ENCODE peak calls at places on chromosomes 3 and 15, in four cellular contexts. L is choroid plexus epithelial cell, E is nephron progenitor cell, P is IMR-90. H is an unnamed sample.

GRCh38 chr3:62888180-62888579 is 13.0 kb upstream of the CADPS start:
- DNase-seq in L (no peak), E (no peak), P (no peak), H (no peak)

GRCh38 chr3:129486057-129487035 is 42.1 kb upstream of the RHO start:
- DNase-seq in L (peak; percentile 89), E (no peak), P (peak; percentile 81), H (peak; percentile 79)

GRCh38 chr3:55608266-55608937 is 121.3 kb upstream of the WNT5A start:
- DNase-seq in L (no peak), E (no peak), P (no peak), H (no peak)

GRCh38 chr3:69329897-69330296 is 56.0 kb downstream of the FRMD4B start:
- DNase-seq in L (peak; percentile 50), E (no peak), P (peak; percentile 4), H (peak; percentile 41)

GRCh38 chr3:115113367-115113766 is 33.7 kb downstream of the ZBTB20 start:
- DNase-seq in L (peak; percentile 76), E (no peak), P (peak; percentile 46), H (peak; percentile 37)

GRCh38 chr3:194075802-194076460 is 60.0 kb upstream of the HES1 start:
- DNase-seq in L (peak; percentile 35), E (no peak), P (no peak), H (no peak)

GRCh38 chr15:80654299-80654698 is 40.8 kb upstream of the ABHD17C start:
- DNase-seq in L (no peak), E (no peak), P (no peak), H (no peak)

GRCh38 chr3:157099337-157100078 is 60.4 kb downstream of the CCNL1 start:
- DNase-seq in L (no peak), E (no peak), P (peak; percentile 47), H (peak; percentile 73)

GRCh38 chr15:80986487-80986886 is 3.1 kb downstream of the MESD start:
- DNase-seq in L (no peak), E (no peak), P (no peak), H (no peak)

GRCh38 chr3:127844326-127844942 is 22.1 kb upstream of the MGLL start:
- DNase-seq in L (no peak), E (no peak), P (no peak), H (no peak)

GRCh38 chr15:79811406-79812405 is 85.1 kb downstream of the MTHFS start:
- DNase-seq in L (peak; percentile 60), E (no peak), P (peak; percentile 25), H (peak; percentile 48)

GRCh38 chr3:187880438-187880837 is 135.2 kb upstream of the BCL6 start:
- DNase-seq in L (peak; percentile 19), E (no peak), P (peak; percentile 30), H (peak; percentile 31)

GRCh38 chr3:177569823-177570657 is 372.8 kb upstream of the TBL1XR1 start:
- DNase-seq in L (no peak), E (no peak), P (no peak), H (no peak)

GRCh38 chr3:63228677-63229076 is 49.4 kb upstream of the SYNPR start:
- DNase-seq in L (peak; percentile 51), E (peak; percentile 35), P (peak; percentile 12), H (peak; percentile 27)